ENCODE peak calls at places on chromosomes 4 and X, in four cellular contexts. One of them, this sample, is unnamed.

GRCh38 chr4:1991596-1992434 is 17.0 kb downstream of the NELFA start:
- DNase-seq in T-helper 9 cell: no peak
- DNase-seq in left lung: peak; percentile 25
- DNase-seq in DMS79 treated with DMSO at 0.1 percent for 48 hours: no peak
- DNase-seq in this sample: no peak

GRCh38 chrX:134753185-134754008 is 95.1 kb upstream of the PLAC1 start:
- DNase-seq in left lung: no peak
- DNase-seq in T-helper 9 cell: no peak
- DNase-seq in DMS79 treated with DMSO at 0.1 percent for 48 hours: no peak
- DNase-seq in this sample: peak; percentile 59

GRCh38 chr4:6134612-6135220 is 65.6 kb downstream of the JAKMIP1 start:
- DNase-seq in T-helper 9 cell: peak; percentile 14
- DNase-seq in left lung: no peak
- DNase-seq in DMS79 treated with DMSO at 0.1 percent for 48 hours: no peak
- DNase-seq in this sample: peak; percentile 3

GRCh38 chr4:86845593-86845992 is 3.6 kb downstream of the SLC10A6 start:
- DNase-seq in T-helper 9 cell: no peak
- DNase-seq in DMS79 treated with DMSO at 0.1 percent for 48 hours: no peak
- DNase-seq in left lung: no peak
- DNase-seq in this sample: no peak

GRCh38 chr4:16250665-16251365 is 24.5 kb upstream of the TAPT1 start:
- DNase-seq in T-helper 9 cell: no peak
- DNase-seq in left lung: no peak
- DNase-seq in DMS79 treated with DMSO at 0.1 percent for 48 hours: no peak
- DNase-seq in this sample: peak; percentile 65

GRCh38 chr4:128810331-128810870 is 901 bp downstream of the JADE1 start:
- DNase-seq in left lung: peak; percentile 37
- DNase-seq in T-helper 9 cell: no peak
- DNase-seq in DMS79 treated with DMSO at 0.1 percent for 48 hours: peak; percentile 23
- DNase-seq in this sample: peak; percentile 65

GRCh38 chr4:73653695-73654106 is 33.5 kb upstream of the RASSF6 start:
- DNase-seq in left lung: no peak
- DNase-seq in T-helper 9 cell: no peak
- DNase-seq in DMS79 treated with DMSO at 0.1 percent for 48 hours: peak; percentile 65
- DNase-seq in this sample: peak; percentile 48

GRCh38 chrX:39728025-39728424 is 369.7 kb downstream of the BCOR start:
- DNase-seq in DMS79 treated with DMSO at 0.1 percent for 48 hours: no peak
- DNase-seq in left lung: no peak
- DNase-seq in T-helper 9 cell: no peak
- DNase-seq in this sample: no peak

GRCh38 chr4:41072021-41072777 is 142.1 kb downstream of the APBB2 start:
- DNase-seq in left lung: no peak
- DNase-seq in T-helper 9 cell: no peak
- DNase-seq in DMS79 treated with DMSO at 0.1 percent for 48 hours: no peak
- DNase-seq in this sample: peak; percentile 16

GRCh38 chrX:125205918-125206665 is 113.6 kb upstream of the TEX13C start:
- DNase-seq in DMS79 treated with DMSO at 0.1 percent for 48 hours: no peak
- DNase-seq in T-helper 9 cell: no peak
- DNase-seq in left lung: no peak
- DNase-seq in this sample: no peak

This sample was measured in iris pigment epithelial cell.